ENCODE peak calls at places on chromosomes 5 and 9, in nine cellular contexts. I is H9; F is K562; S is stomach; R is naive thymus-derived CD4-positive, alpha-beta T cell; B is left ventricle myocardium inferior; L is GM23338; O is heart left ventricle; J is PC-9. T is an unnamed sample.

GRCh38 chr5:6478793-6479192 is 30.1 kb downstream of the UBE2QL1 start:
- DNase-seq in I (no peak), F (no peak), S (peak; percentile 16), R (no peak), B (no peak), L (no peak), O (no peak), J (no peak), T (no peak)

GRCh38 chr5:142388696-142389095 is 63.9 kb upstream of the SPRY4 start:
- DNase-seq in I (no peak), F (no peak), S (no peak), R (no peak), B (no peak), L (no peak), O (no peak), J (no peak), T (no peak)

GRCh38 chr9:121498150-121498486 is 1.5 kb downstream of the GGTA1 start:
- DNase-seq in I (peak; percentile 75), F (peak; percentile 66), S (peak; percentile 56), R (no peak), B (peak; percentile 34), L (peak; percentile 93), O (no peak), J (peak; percentile 66), T (no peak)

GRCh38 chr5:145362261-145362660 is 472.9 kb downstream of the PRELID2 start:
- DNase-seq in I (no peak), F (no peak), S (no peak), R (no peak), B (no peak), L (no peak), O (no peak), J (peak; percentile 27), T (no peak)

GRCh38 chr5:133400831-133401351 is 211.4 kb downstream of the FSTL4 start:
- DNase-seq in I (peak; percentile 54), F (no peak), S (no peak), R (no peak), B (no peak), L (no peak), O (no peak), J (no peak), T (no peak)

GRCh38 chr9:72552356-72552755 is 30.9 kb downstream of the TMC1 start:
- DNase-seq in I (no peak), F (no peak), S (no peak), R (no peak), B (no peak), L (no peak), O (no peak), J (no peak), T (no peak)

GRCh38 chr5:110008131-110008530 is 318.4 kb downstream of the MAN2A1 start:
- DNase-seq in I (no peak), F (no peak), S (no peak), R (no peak), B (no peak), L (no peak), O (no peak), J (no peak), T (no peak)

GRCh38 chr5:61450170-61450815 is 118.2 kb downstream of the ZSWIM6 start:
- DNase-seq in I (no peak), F (no peak), S (no peak), R (no peak), B (no peak), L (no peak), O (no peak), J (peak; percentile 29), T (no peak)

DNA sequence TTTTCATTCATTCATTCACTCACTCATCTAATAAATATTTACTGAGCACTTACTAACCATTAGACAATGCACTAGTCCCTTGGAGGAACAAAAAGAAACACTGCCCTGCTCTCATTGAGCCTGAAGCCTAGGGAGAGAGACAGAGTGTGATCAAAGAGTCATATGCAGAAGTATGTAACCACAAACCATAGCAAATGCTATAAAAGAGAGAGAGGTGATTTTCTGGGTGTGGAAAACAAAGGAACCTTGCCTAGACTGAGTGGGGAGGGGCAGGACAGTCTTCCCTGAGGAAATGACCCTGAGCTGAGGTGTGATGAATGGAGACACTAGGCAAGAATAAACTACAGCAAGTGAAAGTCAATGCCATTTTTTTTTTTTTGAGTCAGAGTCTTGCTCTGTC is 10.8 kb upstream of the ADRA1B start:
- DNase-seq in I (no peak), F (no peak), S (no peak), R (no peak), B (no peak), L (no peak), O (no peak), J (peak; percentile 89), T (no peak)
- H3K4me1 ChIP-seq in I (no peaks in the 10 kb centered on the region), F (no peaks in the 10 kb centered on the region), S (no peaks in the 10 kb centered on the region), R (no peaks in the 10 kb centered on the region), B (no peaks in the 10 kb centered on the region), L (peaks cover 8% of the 10 kb centered on the region), O (no peaks in the 10 kb centered on the region), J (peaks cover 87% of the 10 kb centered on the region), T (no peaks in the 10 kb centered on the region)

GRCh38 chr5:10685103-10685502 is 75.9 kb downstream of the DAP start:
- DNase-seq in I (no peak), F (no peak), S (no peak), R (no peak), B (no peak), L (no peak), O (no peak), J (no peak), T (no peak)

GRCh38 chr5:10682429-10682746 is 78.6 kb downstream of the DAP start:
- DNase-seq in I (no peak), F (no peak), S (no peak), R (no peak), B (no peak), L (no peak), O (no peak), J (no peak), T (no peak)

GRCh38 chr5:10686890-10687289 is 74.1 kb downstream of the DAP start:
- DNase-seq in I (no peak), F (no peak), S (no peak), R (no peak), B (no peak), L (no peak), O (no peak), J (no peak), T (no peak)

GRCh38 chr5:10682801-10683525 is 78.1 kb downstream of the DAP start:
- DNase-seq in I (no peak), F (no peak), S (no peak), R (no peak), B (no peak), L (no peak), O (no peak), J (no peak), T (no peak)

DNA sequence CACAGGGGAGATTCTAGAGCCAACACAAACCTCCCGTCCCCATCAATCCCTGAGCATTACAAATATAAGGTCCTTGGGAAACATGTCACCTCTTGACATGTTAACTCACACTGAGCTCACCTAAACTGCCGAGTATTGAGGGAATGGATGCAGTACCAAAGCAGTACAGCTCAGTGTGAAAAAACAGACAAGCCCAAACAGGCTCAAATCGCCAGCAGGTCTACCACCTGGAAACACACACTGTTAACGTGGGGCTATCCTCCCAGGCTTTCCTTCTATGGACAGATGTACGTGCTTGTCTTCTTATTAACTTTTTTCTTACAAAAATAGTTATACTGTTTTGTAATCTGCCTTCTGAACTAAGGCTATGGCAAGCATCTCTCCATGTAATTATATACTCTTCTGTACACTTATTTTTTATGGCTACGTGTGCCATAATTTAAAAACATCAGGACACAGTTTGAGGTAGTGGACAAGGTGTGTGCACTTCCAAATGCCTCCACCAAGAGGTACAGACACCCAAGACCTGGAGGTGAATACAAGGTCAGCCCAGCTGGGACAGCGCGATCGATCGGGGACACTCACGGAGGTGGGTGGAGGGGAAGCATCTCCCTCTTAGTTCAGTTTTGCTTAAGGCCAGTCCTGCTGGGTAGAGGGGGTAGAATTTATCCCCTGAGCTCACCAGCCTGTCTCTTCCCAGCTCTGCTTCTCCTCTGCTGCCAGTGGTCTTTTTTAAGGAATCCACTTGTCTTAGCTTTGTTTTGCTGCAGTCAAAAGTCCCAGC is 76.5 kb downstream of the DAP start:
- DNase-seq in I (no peak), F (no peak), S (no peak), R (no peak), B (no peak), L (no peak), O (no peak), J (no peak), T (no peak)
- H3K27ac ChIP-seq in I (no peak overlapping the region), F (no peak overlapping the region), S (no peak overlapping the region), R (no peak overlapping the region), B (no peak overlapping the region), L (no peak overlapping the region), O (no peak overlapping the region), J (no peak overlapping the region), T (no peak overlapping the region)

DNA sequence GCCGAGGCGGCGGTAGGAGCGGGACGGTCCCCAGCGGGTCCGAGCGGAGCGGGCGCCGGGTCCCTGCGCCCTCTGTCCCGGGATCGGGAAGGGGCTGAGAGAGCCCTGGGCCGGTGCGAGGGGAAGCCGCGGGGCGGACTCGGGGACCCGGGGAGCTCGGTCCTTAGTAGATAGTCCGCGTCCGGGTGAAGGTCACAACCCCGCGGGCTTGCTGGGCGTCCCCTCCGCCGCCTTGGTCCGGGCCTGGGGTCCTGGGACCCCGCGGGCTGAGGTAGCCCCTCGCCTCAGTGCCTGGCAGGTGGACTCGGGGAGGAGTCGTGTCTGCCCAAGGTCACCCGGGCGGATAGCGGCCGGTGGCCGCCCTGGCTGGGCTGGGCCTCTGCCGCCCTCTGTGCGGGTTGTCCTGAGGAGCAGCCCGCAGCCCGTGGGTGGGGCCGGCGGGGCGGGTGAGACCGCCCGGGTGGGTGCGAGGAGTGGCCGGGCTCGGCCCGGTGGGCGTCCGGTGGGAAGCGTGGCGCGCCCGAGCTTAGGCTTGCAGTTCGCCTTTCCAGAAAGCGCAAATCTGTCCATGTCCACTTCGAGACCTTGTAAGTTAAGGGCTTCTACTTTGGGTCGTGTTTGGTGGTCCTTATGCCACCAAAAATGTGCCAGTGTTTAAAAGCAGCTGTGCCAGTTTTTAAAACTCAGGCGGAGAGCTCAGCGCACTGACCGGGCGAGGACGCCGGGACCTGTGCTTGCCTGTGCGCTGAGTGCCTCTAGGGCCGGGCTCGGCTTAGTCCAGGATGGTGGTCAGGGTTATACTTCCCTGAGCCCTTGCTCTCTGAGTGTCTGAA is 553 bp downstream of the SDHA start:
- DNase-seq in I (no peak), F (peak; percentile 67), S (peak; percentile 56), R (no peak), B (no peak), L (peak; percentile 62), O (peak; percentile 73), J (peak; percentile 71), T (no peak)
- H3K4me1 ChIP-seq in I (peaks cover 2% of the 10 kb centered on the region), F (peaks cover 11% of the 10 kb centered on the region), S (peaks cover 70% of the 10 kb centered on the region), R (peaks cover 13% of the 10 kb centered on the region), B (peaks cover 78% of the 10 kb centered on the region), L (peaks cover 24% of the 10 kb centered on the region), O (peaks cover 51% of the 10 kb centered on the region), J (peaks cover 21% of the 10 kb centered on the region), T (peaks cover 38% of the 10 kb centered on the region)

GRCh38 chr5:131974956-131975726 is 29.7 kb upstream of the MEIKIN start:
- DNase-seq in I (peak; percentile 47), F (no peak), S (no peak), R (peak; percentile 56), B (no peak), L (peak; percentile 36), O (no peak), J (no peak), T (no peak)

GRCh38 chr5:131976414-131977211 is 31.1 kb upstream of the MEIKIN start:
- DNase-seq in I (peak; percentile 14), F (no peak), S (peak; percentile 10), R (no peak), B (no peak), L (no peak), O (no peak), J (no peak), T (peak; percentile 37)

GRCh38 chr5:131973981-131974380 is 28.5 kb upstream of the MEIKIN start:
- DNase-seq in I (no peak), F (no peak), S (no peak), R (no peak), B (no peak), L (no peak), O (no peak), J (no peak), T (no peak)

GRCh38 chr5:131973089-131973712 is 27.7 kb upstream of the MEIKIN start:
- DNase-seq in I (no peak), F (no peak), S (no peak), R (no peak), B (no peak), L (no peak), O (no peak), J (no peak), T (no peak)

GRCh38 chr5:131974622-131974955 is 29.1 kb upstream of the MEIKIN start:
- DNase-seq in I (no peak), F (no peak), S (no peak), R (no peak), B (no peak), L (no peak), O (no peak), J (no peak), T (no peak)
- H3K27ac ChIP-seq in I (no peak overlapping the region), F (no peak overlapping the region), S (no peak overlapping the region), R (peak overlapping the region; percentile 76), B (no peak overlapping the region), L (no peak overlapping the region), O (no peak overlapping the region), J (no peak overlapping the region), T (no peak overlapping the region)